ENCODE peak calls at places on chromosomes 11 and 22, in seven cellular contexts. One of them, this sample, is unnamed. For H3K9me3 and H3K4me1, the result is how much of the 10 kb centered on the place peaks cover.

GRCh38 chr22:19011075-19011474 is 75.0 kb upstream of the PRODH start:
- DNase-seq in upper lobe of right lung: no peak
- DNase-seq in effector memory CD4-positive, alpha-beta T cell: no peak
- DNase-seq in neural progenitor cell: no peak
- DNase-seq in ovary: no peak
- DNase-seq in right lobe of liver: no peak
- DNase-seq in heart right ventricle: no peak
- DNase-seq in this sample: no peak

GRCh38 chr11:74474316-74474715 is 7.0 kb upstream of the KCNE3 start:
- DNase-seq in upper lobe of right lung: no peak
- DNase-seq in heart right ventricle: peak
- DNase-seq in effector memory CD4-positive, alpha-beta T cell: no peak
- DNase-seq in ovary: peak
- DNase-seq in right lobe of liver: no peak
- DNase-seq in neural progenitor cell: no peak
- DNase-seq in this sample: no peak

GRCh38 chr22:24830205-24830979 is 24.4 kb downstream of the SGSM1 start:
- DNase-seq in ovary: no peak
- DNase-seq in upper lobe of right lung: no peak
- DNase-seq in effector memory CD4-positive, alpha-beta T cell: no peak
- DNase-seq in neural progenitor cell: peak
- DNase-seq in heart right ventricle: no peak
- DNase-seq in right lobe of liver: no peak
- DNase-seq in this sample: no peak

GRCh38 chr22:42939941-42940653 is 74.9 kb downstream of the PACSIN2 start:
- DNase-seq in effector memory CD4-positive, alpha-beta T cell: no peak
- DNase-seq in heart right ventricle: no peak
- DNase-seq in right lobe of liver: no peak
- DNase-seq in upper lobe of right lung: peak
- DNase-seq in neural progenitor cell: no peak
- DNase-seq in ovary: no peak
- DNase-seq in this sample: no peak

GRCh38 chr22:44436656-44437492 is 61.2 kb downstream of the RTL6 start:
- DNase-seq in neural progenitor cell: no peak
- DNase-seq in ovary: no peak
- DNase-seq in right lobe of liver: no peak
- DNase-seq in upper lobe of right lung: peak
- DNase-seq in effector memory CD4-positive, alpha-beta T cell: no peak
- DNase-seq in heart right ventricle: no peak
- DNase-seq in this sample: no peak

GRCh38 chr11:28596816-28597215 is 488.6 kb downstream of the METTL15 start:
- DNase-seq in effector memory CD4-positive, alpha-beta T cell: no peak
- DNase-seq in ovary: no peak
- DNase-seq in neural progenitor cell: no peak
- DNase-seq in upper lobe of right lung: no peak
- DNase-seq in right lobe of liver: no peak
- DNase-seq in heart right ventricle: no peak
- DNase-seq in this sample: no peak

GRCh38 chr22:35458547-35459422 is 58.8 kb downstream of the MCM5 start:
- DNase-seq in ovary: no peak
- DNase-seq in right lobe of liver: no peak
- DNase-seq in neural progenitor cell: peak
- DNase-seq in heart right ventricle: no peak
- DNase-seq in upper lobe of right lung: no peak
- DNase-seq in effector memory CD4-positive, alpha-beta T cell: no peak
- DNase-seq in this sample: no peak

GRCh38 chr11:57668467-57668890 is 565 bp downstream of the ZDHHC5 start:
- DNase-seq in heart right ventricle: no peak
- DNase-seq in effector memory CD4-positive, alpha-beta T cell: peak
- DNase-seq in neural progenitor cell: no peak
- DNase-seq in upper lobe of right lung: no peak
- DNase-seq in right lobe of liver: no peak
- DNase-seq in ovary: no peak
- DNase-seq in this sample: no peak

GRCh38 chr11:107696140-107696539 is 15.7 kb downstream of the SLN start:
- DNase-seq in right lobe of liver: no peak
- DNase-seq in effector memory CD4-positive, alpha-beta T cell: no peak
- DNase-seq in upper lobe of right lung: no peak
- DNase-seq in neural progenitor cell: no peak
- DNase-seq in heart right ventricle: no peak
- DNase-seq in ovary: no peak
- DNase-seq in this sample: no peak

GRCh38 chr11:86748296-86748695 is 52.0 kb upstream of the PRSS23 start:
- DNase-seq in upper lobe of right lung: no peak
- DNase-seq in ovary: no peak
- DNase-seq in neural progenitor cell: no peak
- DNase-seq in effector memory CD4-positive, alpha-beta T cell: no peak
- DNase-seq in heart right ventricle: no peak
- DNase-seq in right lobe of liver: no peak
- DNase-seq in this sample: no peak

GRCh38 chr22:47567741-47568140 is 805.3 kb downstream of the TBC1D22A start:
- DNase-seq in right lobe of liver: peak
- DNase-seq in upper lobe of right lung: peak
- DNase-seq in ovary: no peak
- DNase-seq in effector memory CD4-positive, alpha-beta T cell: no peak
- DNase-seq in heart right ventricle: no peak
- DNase-seq in neural progenitor cell: no peak
- DNase-seq in this sample: no peak

GRCh38 chr22:47570851-47571250 is 808.4 kb downstream of the TBC1D22A start:
- DNase-seq in upper lobe of right lung: peak
- DNase-seq in ovary: no peak
- DNase-seq in effector memory CD4-positive, alpha-beta T cell: no peak
- DNase-seq in heart right ventricle: no peak
- DNase-seq in neural progenitor cell: no peak
- DNase-seq in right lobe of liver: peak
- DNase-seq in this sample: no peak

GRCh38 chr22:47568700-47569099 is 806.2 kb downstream of the TBC1D22A start:
- DNase-seq in effector memory CD4-positive, alpha-beta T cell: no peak
- DNase-seq in ovary: no peak
- DNase-seq in right lobe of liver: peak
- DNase-seq in upper lobe of right lung: no peak
- DNase-seq in neural progenitor cell: no peak
- DNase-seq in heart right ventricle: no peak
- DNase-seq in this sample: no peak

GRCh38 chr22:47570300-47570685 is 807.8 kb downstream of the TBC1D22A start:
- DNase-seq in heart right ventricle: no peak
- DNase-seq in ovary: no peak
- DNase-seq in upper lobe of right lung: peak
- DNase-seq in effector memory CD4-positive, alpha-beta T cell: no peak
- DNase-seq in neural progenitor cell: no peak
- DNase-seq in right lobe of liver: peak
- DNase-seq in this sample: peak

DNA sequence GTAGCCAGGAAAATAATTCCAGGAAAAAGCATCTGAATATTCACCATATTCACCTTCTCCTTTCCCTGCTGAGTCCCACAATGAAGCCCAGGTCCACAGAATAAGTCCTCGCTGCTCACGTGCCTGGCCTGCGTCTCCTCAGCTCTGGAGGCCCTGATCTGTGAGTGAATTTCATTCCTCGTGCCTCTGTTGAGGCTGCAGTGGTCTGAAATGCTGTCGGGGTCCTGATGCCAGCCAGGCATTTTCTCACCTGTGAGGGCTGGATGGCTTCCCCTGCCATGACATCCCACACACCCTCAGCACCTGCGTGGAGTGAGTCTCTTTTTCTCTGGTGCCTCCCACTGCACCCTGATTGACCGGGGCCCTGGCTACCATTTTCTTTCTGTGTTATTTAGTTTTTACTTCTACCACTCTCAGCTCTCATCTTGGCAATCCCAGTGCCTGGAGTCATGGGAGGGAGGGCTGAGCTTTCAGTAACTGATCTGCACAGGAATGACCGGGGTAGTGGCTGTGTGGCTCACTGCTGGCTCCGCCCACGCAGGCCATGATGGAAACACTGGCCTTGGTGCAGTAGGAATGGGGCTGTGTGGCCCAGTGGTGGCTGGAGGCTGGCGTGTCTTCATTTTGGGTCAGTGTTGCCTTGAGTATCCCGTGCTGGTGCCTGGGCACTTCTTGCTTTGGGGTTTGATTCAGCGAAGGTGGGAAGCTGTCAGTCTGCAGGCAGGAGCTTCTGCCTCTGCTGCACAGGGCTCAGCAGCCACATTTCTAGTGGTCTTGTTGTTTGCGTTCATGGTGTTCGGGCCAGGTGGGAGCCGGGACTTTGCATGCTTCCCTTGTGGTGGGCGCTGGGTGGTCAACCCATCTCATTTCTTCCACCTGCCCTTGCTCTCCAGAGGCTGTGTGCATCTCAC is 807.2 kb downstream of the TBC1D22A start:
- DNase-seq in right lobe of liver: peak
- DNase-seq in effector memory CD4-positive, alpha-beta T cell: no peak
- DNase-seq in neural progenitor cell: no peak
- DNase-seq in ovary: no peak
- DNase-seq in heart right ventricle: no peak
- DNase-seq in upper lobe of right lung: no peak
- DNase-seq in this sample: peak
- H3K9me3 ChIP-seq in right lobe of liver: under half
- H3K9me3 ChIP-seq in effector memory CD4-positive, alpha-beta T cell: under half
- H3K9me3 ChIP-seq in neural progenitor cell: under half
- H3K9me3 ChIP-seq in ovary: under half
- H3K9me3 ChIP-seq in heart right ventricle: under half
- H3K9me3 ChIP-seq in upper lobe of right lung: under half
- H3K9me3 ChIP-seq in this sample: under half

DNA sequence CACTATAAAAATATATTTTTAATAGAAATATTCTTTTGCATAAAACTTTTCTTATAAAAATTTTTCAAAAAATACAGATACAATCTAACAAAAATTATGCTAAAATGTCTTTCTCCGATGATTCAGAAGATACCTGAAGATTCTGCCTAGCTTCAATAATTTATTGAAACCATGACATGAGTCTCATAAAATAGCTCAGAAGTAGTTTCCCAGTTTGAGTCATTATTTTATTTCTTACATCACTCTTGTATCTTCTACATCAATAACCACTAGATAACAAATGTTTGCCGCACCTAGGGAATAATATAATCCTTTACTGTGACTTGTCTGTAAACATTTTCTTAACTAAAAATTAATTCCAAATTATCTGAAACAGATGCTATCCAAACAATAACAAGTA is 158.6 kb downstream of the FCHSD2 start:
- DNase-seq in neural progenitor cell: no peak
- DNase-seq in heart right ventricle: no peak
- DNase-seq in effector memory CD4-positive, alpha-beta T cell: no peak
- DNase-seq in ovary: no peak
- DNase-seq in upper lobe of right lung: no peak
- DNase-seq in right lobe of liver: no peak
- DNase-seq in this sample: no peak
- H3K4me1 ChIP-seq in neural progenitor cell: under half
- H3K4me1 ChIP-seq in heart right ventricle: under half
- H3K4me1 ChIP-seq in effector memory CD4-positive, alpha-beta T cell: under half
- H3K4me1 ChIP-seq in ovary: under half
- H3K4me1 ChIP-seq in upper lobe of right lung: under half
- H3K4me1 ChIP-seq in right lobe of liver: under half
- H3K4me1 ChIP-seq in this sample: under half

DNA sequence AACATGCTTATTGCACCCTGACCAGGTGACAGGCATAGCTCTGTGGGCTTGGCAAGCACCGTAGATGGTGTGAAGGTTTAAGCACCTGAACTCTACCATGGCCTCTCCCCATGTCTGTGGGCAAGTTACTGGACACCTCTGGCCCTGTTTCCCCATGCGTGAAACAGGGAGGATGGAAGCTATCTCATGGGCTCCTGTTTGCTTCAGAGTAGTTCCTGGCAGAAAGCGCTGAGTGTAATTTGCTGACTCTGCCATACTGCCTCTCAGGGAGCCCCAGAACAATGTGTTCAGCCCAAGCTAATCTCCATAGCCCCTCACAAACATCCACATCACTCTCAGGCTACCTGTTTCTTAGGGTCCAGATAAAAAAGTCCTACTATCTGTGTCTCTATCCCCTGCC is 2.4 kb downstream of the CBX6 start:
- DNase-seq in right lobe of liver: no peak
- DNase-seq in effector memory CD4-positive, alpha-beta T cell: no peak
- DNase-seq in upper lobe of right lung: no peak
- DNase-seq in ovary: no peak
- DNase-seq in neural progenitor cell: no peak
- DNase-seq in heart right ventricle: no peak
- DNase-seq in this sample: peak
- H3K9me3 ChIP-seq in right lobe of liver: under half
- H3K9me3 ChIP-seq in effector memory CD4-positive, alpha-beta T cell: under half
- H3K9me3 ChIP-seq in upper lobe of right lung: under half
- H3K9me3 ChIP-seq in ovary: under half
- H3K9me3 ChIP-seq in neural progenitor cell: under half
- H3K9me3 ChIP-seq in heart right ventricle: under half
- H3K9me3 ChIP-seq in this sample: under half

GRCh38 chr22:40602231-40602630 is 34.3 kb downstream of the MRTFA start:
- DNase-seq in effector memory CD4-positive, alpha-beta T cell: no peak
- DNase-seq in upper lobe of right lung: no peak
- DNase-seq in right lobe of liver: no peak
- DNase-seq in heart right ventricle: no peak
- DNase-seq in ovary: no peak
- DNase-seq in neural progenitor cell: no peak
- DNase-seq in this sample: no peak
- H3K4me1 ChIP-seq in effector memory CD4-positive, alpha-beta T cell: under half
- H3K4me1 ChIP-seq in upper lobe of right lung: under half
- H3K4me1 ChIP-seq in right lobe of liver: under half
- H3K4me1 ChIP-seq in heart right ventricle: under half
- H3K4me1 ChIP-seq in ovary: under half
- H3K4me1 ChIP-seq in neural progenitor cell: under half
- H3K4me1 ChIP-seq in this sample: under half

GRCh38 chr11:61477126-61477525 is 31.4 kb upstream of the LRRC10B start:
- DNase-seq in neural progenitor cell: no peak
- DNase-seq in ovary: no peak
- DNase-seq in heart right ventricle: no peak
- DNase-seq in right lobe of liver: no peak
- DNase-seq in upper lobe of right lung: no peak
- DNase-seq in effector memory CD4-positive, alpha-beta T cell: no peak
- DNase-seq in this sample: no peak
- H3K9me3 ChIP-seq in neural progenitor cell: under half
- H3K9me3 ChIP-seq in ovary: under half
- H3K9me3 ChIP-seq in heart right ventricle: under half
- H3K9me3 ChIP-seq in right lobe of liver: under half
- H3K9me3 ChIP-seq in upper lobe of right lung: under half
- H3K9me3 ChIP-seq in effector memory CD4-positive, alpha-beta T cell: under half
- H3K9me3 ChIP-seq in this sample: under half

GRCh38 chr11:96256604-96257003 is 86.4 kb downstream of the MAML2 start:
- DNase-seq in effector memory CD4-positive, alpha-beta T cell: no peak
- DNase-seq in right lobe of liver: no peak
- DNase-seq in upper lobe of right lung: no peak
- DNase-seq in heart right ventricle: no peak
- DNase-seq in ovary: no peak
- DNase-seq in neural progenitor cell: no peak
- DNase-seq in this sample: no peak

GRCh38 chr11:96254854-96255253 is 88.1 kb downstream of the MAML2 start:
- DNase-seq in effector memory CD4-positive, alpha-beta T cell: no peak
- DNase-seq in ovary: no peak
- DNase-seq in upper lobe of right lung: peak
- DNase-seq in neural progenitor cell: no peak
- DNase-seq in heart right ventricle: no peak
- DNase-seq in right lobe of liver: no peak
- DNase-seq in this sample: no peak

GRCh38 chr11:96257972-96258951 is 84.7 kb downstream of the MAML2 start:
- DNase-seq in ovary: no peak
- DNase-seq in heart right ventricle: no peak
- DNase-seq in neural progenitor cell: no peak
- DNase-seq in effector memory CD4-positive, alpha-beta T cell: peak
- DNase-seq in upper lobe of right lung: no peak
- DNase-seq in right lobe of liver: no peak
- DNase-seq in this sample: no peak

GRCh38 chr11:96257036-96257435 is 86.0 kb downstream of the MAML2 start:
- DNase-seq in right lobe of liver: no peak
- DNase-seq in ovary: no peak
- DNase-seq in neural progenitor cell: no peak
- DNase-seq in upper lobe of right lung: no peak
- DNase-seq in heart right ventricle: no peak
- DNase-seq in effector memory CD4-positive, alpha-beta T cell: no peak
- DNase-seq in this sample: no peak

GRCh38 chr11:96256213-96256580 is 86.8 kb downstream of the MAML2 start:
- DNase-seq in right lobe of liver: no peak
- DNase-seq in ovary: no peak
- DNase-seq in heart right ventricle: no peak
- DNase-seq in upper lobe of right lung: no peak
- DNase-seq in effector memory CD4-positive, alpha-beta T cell: no peak
- DNase-seq in neural progenitor cell: no peak
- DNase-seq in this sample: no peak
- H3K4me1 ChIP-seq in right lobe of liver: under half
- H3K4me1 ChIP-seq in ovary: under half
- H3K4me1 ChIP-seq in heart right ventricle: under half
- H3K4me1 ChIP-seq in upper lobe of right lung: half or more
- H3K4me1 ChIP-seq in effector memory CD4-positive, alpha-beta T cell: half or more
- H3K4me1 ChIP-seq in neural progenitor cell: under half
- H3K4me1 ChIP-seq in this sample: under half